ENCODE peak calls at places on chromosomes 5 and 9, in five cellular contexts. A, X, Y, K and U are unnamed samples. For H3K27me3, the result is how much of the 10 kb centered on the place peaks cover.

GRCh38 chr9:17081814-17082213 is 53.0 kb upstream of the CNTLN start:
- DNase-seq in A (no peak), X (no peak), Y (no peak), K (no peak), U (no peak)

GRCh38 chr5:127419007-127419406 is 98.4 kb upstream of the PRRC1 start:
- DNase-seq in A (no peak), X (no peak), Y (no peak), K (no peak), U (no peak)

GRCh38 chr9:4167040-4167671 is 132.7 kb downstream of the GLIS3 start:
- DNase-seq in A (no peak), X (no peak), Y (no peak), K (no peak), U (no peak)

GRCh38 chr5:67196537-67197059 is at the start of gene CD180:
- DNase-seq in A (no peak), X (no peak), Y (no peak), K (no peak), U (no peak)

GRCh38 chr5:72138943-72139467 is 31.7 kb downstream of the MAP1B start:
- DNase-seq in A (no peak), X (no peak), Y (no peak), K (no peak), U (no peak)

GRCh38 chr5:58060971-58061370 is 398.9 kb downstream of the PLK2 start:
- DNase-seq in A (no peak), X (no peak), Y (no peak), K (no peak), U (no peak)

GRCh38 chr9:5982352-5982751 is 33.1 kb downstream of the RANBP6 start:
- DNase-seq in A (no peak), X (no peak), Y (no peak), K (no peak), U (no peak)

GRCh38 chr9:26175264-26175663 is 497.0 kb upstream of the TUSC1 start:
- DNase-seq in A (no peak), X (no peak), Y (no peak), K (no peak), U (no peak)

GRCh38 chr5:154642499-154643245 is 112.5 kb upstream of the LARP1 start:
- DNase-seq in A (peak), X (peak), Y (peak), K (no peak), U (no peak)

GRCh38 chr9:91187311-91187964 is 174.3 kb downstream of the AUH start:
- DNase-seq in A (no peak), X (no peak), Y (no peak), K (no peak), U (no peak)

GRCh38 chr5:57346336-57346735 is 136.3 kb downstream of the ACTBL2 start:
- DNase-seq in A (no peak), X (no peak), Y (no peak), K (no peak), U (no peak)

GRCh38 chr5:160508780-160509361 is 87.2 kb downstream of the PTTG1 start:
- DNase-seq in A (peak), X (peak), Y (peak), K (peak), U (peak)

GRCh38 chr9:110340306-110340705 is 2.6 kb upstream of the TXNDC8 start:
- DNase-seq in A (peak), X (peak), Y (no peak), K (no peak), U (no peak)

GRCh38 chr9:115850548-115851304 is 302.9 kb upstream of the PAPPA start:
- DNase-seq in A (no peak), X (peak), Y (no peak), K (no peak), U (no peak)

GRCh38 chr9:112487008-112487798 is 576 bp downstream of the KIAA1958 start:
- DNase-seq in A (peak), X (peak), Y (peak), K (peak), U (peak)

GRCh38 chr9:135137398-135137832 is 49.9 kb downstream of the OLFM1 start:
- DNase-seq in A (peak), X (peak), Y (no peak), K (no peak), U (no peak)

GRCh38 chr5:135249658-135250057 is 149.4 kb downstream of the MACROH2A1 start:
- DNase-seq in A (no peak), X (no peak), Y (no peak), K (no peak), U (no peak)

GRCh38 chr5:166013417-166013816 is 2278.0 kb upstream of the WWC1 start:
- DNase-seq in A (no peak), X (no peak), Y (no peak), K (no peak), U (no peak)

GRCh38 chr5:160506006-160507004 is 84.7 kb downstream of the PTTG1 start:
- DNase-seq in A (peak), X (peak), Y (no peak), K (peak), U (peak)

GRCh38 chr9:107213080-107213479 is 70.0 kb upstream of the RAD23B start:
- DNase-seq in A (no peak), X (no peak), Y (no peak), K (no peak), U (no peak)

GRCh38 chr5:61907995-61908394 is 398.0 kb upstream of the KIF2A start:
- DNase-seq in A (no peak), X (no peak), Y (no peak), K (no peak), U (no peak)

GRCh38 chr9:127204771-127205470 is 59.7 kb upstream of the GARNL3 start:
- DNase-seq in A (no peak), X (peak), Y (no peak), K (no peak), U (peak)

GRCh38 chr5:65338606-65339151 is 143.0 kb downstream of the ADAMTS6 start:
- DNase-seq in A (no peak), X (no peak), Y (no peak), K (no peak), U (no peak)

GRCh38 chr5:145913701-145914100 is 22.7 kb upstream of the SH3RF2 start:
- DNase-seq in A (no peak), X (no peak), Y (no peak), K (no peak), U (no peak)
- H3K27me3 ChIP-seq in A (under half), X (under half), Y (under half), K (under half), U (under half)

GRCh38 chr9:123394291-123395235 is 38.6 kb downstream of the CRB2 start:
- DNase-seq in A (no peak), X (no peak), Y (no peak), K (no peak), U (no peak)
- TF ChIP-seq CTCF in A (no peak), X (no peak), Y (no peak), K (no peak), U (no peak)

GRCh38 chr5:26121343-26121742 is 917.0 kb downstream of the CDH9 start:
- DNase-seq in A (peak), X (peak), Y (no peak), K (no peak), U (peak)
- H3K27me3 ChIP-seq in A (under half), X (under half), Y (under half), K (under half), U (under half)

GRCh38 chr5:155728857-155729683 is 597.9 kb upstream of the SGCD start:
- DNase-seq in A (peak), X (peak), Y (no peak), K (peak), U (peak)
- TF ChIP-seq CTCF in A (no peak), X (no peak), Y (no peak), K (no peak), U (no peak)

DNA sequence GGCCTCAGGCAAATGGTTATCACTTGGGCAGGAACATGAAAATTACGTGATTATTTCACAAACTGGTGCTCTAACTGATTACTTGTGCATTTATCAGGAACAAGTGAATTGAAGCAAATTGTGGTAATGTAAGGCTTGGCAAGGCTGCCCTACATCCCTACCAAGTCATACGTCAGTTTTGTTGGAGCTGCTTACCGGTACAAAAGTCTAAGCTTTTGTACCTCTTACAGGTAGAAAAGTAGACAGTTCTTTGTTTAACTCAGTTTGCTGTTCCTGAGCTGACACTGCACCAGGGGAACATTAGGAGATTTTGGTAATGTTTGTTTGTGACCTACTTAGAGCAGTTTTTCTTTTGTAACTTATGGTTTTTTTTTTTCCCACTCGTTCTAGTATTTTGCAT is 2.2 kb downstream of the G3BP1 start:
- DNase-seq in A (no peak), X (no peak), Y (no peak), K (no peak), U (no peak)
- H3K27me3 ChIP-seq in A (under half), X (under half), Y (under half), K (under half), U (under half)

GRCh38 chr9:88106492-88106891 is 31.8 kb downstream of the SPATA31C2 start:
- DNase-seq in A (peak), X (peak), Y (peak), K (no peak), U (peak)
- TF ChIP-seq CTCF in A (peak), X (peak), Y (peak), K (no peak), U (peak)